ENCODE peak calls at places on chromosome 12, in seven cellular contexts. One of them, this sample, is unnamed. For H3K9me3, the result is how much of the 10 kb centered on the place peaks cover.

GRCh38 chr12:7637641-7638040 is 28.1 kb downstream of the APOBEC1 start:
- DNase-seq in HCT116: no peak
- DNase-seq in CD8-positive, alpha-beta memory T cell: no peak
- DNase-seq in right cardiac atrium: no peak
- DNase-seq in neural progenitor cell: no peak
- DNase-seq in tibial artery: no peak
- DNase-seq in mucosa of descending colon: no peak
- DNase-seq in this sample: no peak

GRCh38 chr12:98678946-98679610 is 34.0 kb downstream of the APAF1 start:
- DNase-seq in HCT116: no peak
- DNase-seq in CD8-positive, alpha-beta memory T cell: no peak
- DNase-seq in right cardiac atrium: no peak
- DNase-seq in neural progenitor cell: peak
- DNase-seq in tibial artery: no peak
- DNase-seq in mucosa of descending colon: peak
- DNase-seq in this sample: no peak

GRCh38 chr12:101051901-101052550 is 158.0 kb downstream of the SLC5A8 start:
- DNase-seq in HCT116: peak
- DNase-seq in CD8-positive, alpha-beta memory T cell: no peak
- DNase-seq in right cardiac atrium: no peak
- DNase-seq in neural progenitor cell: no peak
- DNase-seq in tibial artery: no peak
- DNase-seq in mucosa of descending colon: peak
- DNase-seq in this sample: peak

GRCh38 chr12:71865166-71865713 is 25.7 kb downstream of the TBC1D15 start:
- DNase-seq in HCT116: no peak
- DNase-seq in CD8-positive, alpha-beta memory T cell: no peak
- DNase-seq in right cardiac atrium: no peak
- DNase-seq in neural progenitor cell: no peak
- DNase-seq in tibial artery: no peak
- DNase-seq in mucosa of descending colon: no peak
- DNase-seq in this sample: peak

GRCh38 chr12:46898152-46898931 is 72.5 kb upstream of the SLC38A4 start:
- DNase-seq in HCT116: no peak
- DNase-seq in CD8-positive, alpha-beta memory T cell: no peak
- DNase-seq in right cardiac atrium: no peak
- DNase-seq in neural progenitor cell: no peak
- DNase-seq in tibial artery: no peak
- DNase-seq in mucosa of descending colon: no peak
- DNase-seq in this sample: no peak

GRCh38 chr12:68113644-68114043 is 45.9 kb downstream of the IFNG start:
- DNase-seq in HCT116: peak
- DNase-seq in CD8-positive, alpha-beta memory T cell: peak
- DNase-seq in right cardiac atrium: no peak
- DNase-seq in neural progenitor cell: peak
- DNase-seq in tibial artery: no peak
- DNase-seq in mucosa of descending colon: no peak
- DNase-seq in this sample: no peak

GRCh38 chr12:122350444-122350843 is 72.0 kb downstream of the CLIP1 start:
- DNase-seq in HCT116: no peak
- DNase-seq in CD8-positive, alpha-beta memory T cell: no peak
- DNase-seq in right cardiac atrium: peak
- DNase-seq in neural progenitor cell: no peak
- DNase-seq in tibial artery: peak
- DNase-seq in mucosa of descending colon: no peak
- DNase-seq in this sample: peak

GRCh38 chr12:92717202-92717601 is 14.4 kb downstream of the PLEKHG7 start:
- DNase-seq in HCT116: peak
- DNase-seq in CD8-positive, alpha-beta memory T cell: no peak
- DNase-seq in right cardiac atrium: no peak
- DNase-seq in neural progenitor cell: peak
- DNase-seq in tibial artery: no peak
- DNase-seq in mucosa of descending colon: no peak
- DNase-seq in this sample: no peak

GRCh38 chr12:42017036-42017435 is 127.6 kb downstream of the GXYLT1 start:
- DNase-seq in HCT116: no peak
- DNase-seq in CD8-positive, alpha-beta memory T cell: no peak
- DNase-seq in right cardiac atrium: no peak
- DNase-seq in neural progenitor cell: no peak
- DNase-seq in tibial artery: no peak
- DNase-seq in mucosa of descending colon: no peak
- DNase-seq in this sample: no peak

GRCh38 chr12:93060666-93061413 is 131.7 kb upstream of the EEA1 start:
- DNase-seq in HCT116: no peak
- DNase-seq in CD8-positive, alpha-beta memory T cell: no peak
- DNase-seq in right cardiac atrium: peak
- DNase-seq in neural progenitor cell: no peak
- DNase-seq in tibial artery: no peak
- DNase-seq in mucosa of descending colon: no peak
- DNase-seq in this sample: no peak

GRCh38 chr12:104218935-104219334 is 3.4 kb downstream of the TXNRD1 start:
- DNase-seq in HCT116: peak
- DNase-seq in CD8-positive, alpha-beta memory T cell: no peak
- DNase-seq in right cardiac atrium: no peak
- DNase-seq in neural progenitor cell: no peak
- DNase-seq in tibial artery: no peak
- DNase-seq in mucosa of descending colon: no peak
- DNase-seq in this sample: peak

GRCh38 chr12:121388421-121388981 is 11.4 kb upstream of the RNF34 start:
- DNase-seq in HCT116: no peak
- DNase-seq in CD8-positive, alpha-beta memory T cell: no peak
- DNase-seq in right cardiac atrium: no peak
- DNase-seq in neural progenitor cell: no peak
- DNase-seq in tibial artery: no peak
- DNase-seq in mucosa of descending colon: no peak
- DNase-seq in this sample: peak

GRCh38 chr12:24904871-24905270 is 44.0 kb downstream of the BCAT1 start:
- DNase-seq in HCT116: no peak
- DNase-seq in CD8-positive, alpha-beta memory T cell: no peak
- DNase-seq in right cardiac atrium: no peak
- DNase-seq in neural progenitor cell: peak
- DNase-seq in tibial artery: no peak
- DNase-seq in mucosa of descending colon: no peak
- DNase-seq in this sample: no peak

GRCh38 chr12:65725376-65725775 is 98.9 kb upstream of the HMGA2 start:
- DNase-seq in HCT116: peak
- DNase-seq in CD8-positive, alpha-beta memory T cell: no peak
- DNase-seq in right cardiac atrium: no peak
- DNase-seq in neural progenitor cell: no peak
- DNase-seq in tibial artery: no peak
- DNase-seq in mucosa of descending colon: no peak
- DNase-seq in this sample: no peak

GRCh38 chr12:50411051-50411660 is 10.5 kb downstream of the LARP4 start:
- DNase-seq in HCT116: no peak
- DNase-seq in CD8-positive, alpha-beta memory T cell: no peak
- DNase-seq in right cardiac atrium: no peak
- DNase-seq in neural progenitor cell: no peak
- DNase-seq in tibial artery: no peak
- DNase-seq in mucosa of descending colon: no peak
- DNase-seq in this sample: no peak

GRCh38 chr12:70823182-70823976 is 97.2 kb downstream of the PTPRR start:
- DNase-seq in HCT116: no peak
- DNase-seq in CD8-positive, alpha-beta memory T cell: no peak
- DNase-seq in right cardiac atrium: no peak
- DNase-seq in neural progenitor cell: peak
- DNase-seq in tibial artery: no peak
- DNase-seq in mucosa of descending colon: no peak
- DNase-seq in this sample: no peak

GRCh38 chr12:68370006-68370590 is 37.9 kb upstream of the MDM1 start:
- DNase-seq in HCT116: no peak
- DNase-seq in CD8-positive, alpha-beta memory T cell: no peak
- DNase-seq in right cardiac atrium: no peak
- DNase-seq in neural progenitor cell: no peak
- DNase-seq in tibial artery: no peak
- DNase-seq in mucosa of descending colon: no peak
- DNase-seq in this sample: no peak

GRCh38 chr12:59431266-59431665 is 164.6 kb upstream of the SLC16A7 start:
- DNase-seq in HCT116: no peak
- DNase-seq in CD8-positive, alpha-beta memory T cell: no peak
- DNase-seq in right cardiac atrium: no peak
- DNase-seq in neural progenitor cell: no peak
- DNase-seq in tibial artery: no peak
- DNase-seq in mucosa of descending colon: no peak
- DNase-seq in this sample: no peak

GRCh38 chr12:42213023-42213422 is 25.0 kb downstream of the YAF2 start:
- DNase-seq in HCT116: no peak
- DNase-seq in CD8-positive, alpha-beta memory T cell: no peak
- DNase-seq in right cardiac atrium: no peak
- DNase-seq in neural progenitor cell: no peak
- DNase-seq in tibial artery: no peak
- DNase-seq in mucosa of descending colon: no peak
- DNase-seq in this sample: no peak

GRCh38 chr12:19712041-19712440 is 272.7 kb downstream of the AEBP2 start:
- DNase-seq in HCT116: peak
- DNase-seq in CD8-positive, alpha-beta memory T cell: no peak
- DNase-seq in right cardiac atrium: no peak
- DNase-seq in neural progenitor cell: no peak
- DNase-seq in tibial artery: no peak
- DNase-seq in mucosa of descending colon: no peak
- DNase-seq in this sample: peak

GRCh38 chr12:26124491-26125450 is at the start of gene BHLHE41:
- DNase-seq in HCT116: no peak
- DNase-seq in CD8-positive, alpha-beta memory T cell: no peak
- DNase-seq in right cardiac atrium: peak
- DNase-seq in neural progenitor cell: peak
- DNase-seq in tibial artery: peak
- DNase-seq in mucosa of descending colon: peak
- DNase-seq in this sample: peak

GRCh38 chr12:7190268-7191055 is 976 bp downstream of the PEX5 start:
- DNase-seq in HCT116: no peak
- DNase-seq in CD8-positive, alpha-beta memory T cell: peak
- DNase-seq in right cardiac atrium: peak
- DNase-seq in neural progenitor cell: peak
- DNase-seq in tibial artery: peak
- DNase-seq in mucosa of descending colon: peak
- DNase-seq in this sample: peak

GRCh38 chr12:27034607-27035293 is 12.4 kb downstream of the MED21 start:
- DNase-seq in HCT116: no peak
- DNase-seq in CD8-positive, alpha-beta memory T cell: no peak
- DNase-seq in right cardiac atrium: no peak
- DNase-seq in neural progenitor cell: no peak
- DNase-seq in tibial artery: no peak
- DNase-seq in mucosa of descending colon: no peak
- DNase-seq in this sample: no peak

GRCh38 chr12:115451151-115451784 is 767.3 kb upstream of the TBX3 start:
- DNase-seq in HCT116: no peak
- DNase-seq in CD8-positive, alpha-beta memory T cell: no peak
- DNase-seq in right cardiac atrium: no peak
- DNase-seq in neural progenitor cell: no peak
- DNase-seq in tibial artery: no peak
- DNase-seq in mucosa of descending colon: no peak
- DNase-seq in this sample: no peak

GRCh38 chr12:25377475-25378179 is 126.9 kb upstream of the KRAS start:
- DNase-seq in HCT116: no peak
- DNase-seq in CD8-positive, alpha-beta memory T cell: peak
- DNase-seq in right cardiac atrium: no peak
- DNase-seq in neural progenitor cell: no peak
- DNase-seq in tibial artery: no peak
- DNase-seq in mucosa of descending colon: no peak
- DNase-seq in this sample: peak

GRCh38 chr12:10940389-10940788 is 1.3 kb upstream of the TAS2R14 start:
- DNase-seq in HCT116: no peak
- DNase-seq in CD8-positive, alpha-beta memory T cell: no peak
- DNase-seq in right cardiac atrium: no peak
- DNase-seq in neural progenitor cell: no peak
- DNase-seq in tibial artery: no peak
- DNase-seq in mucosa of descending colon: no peak
- DNase-seq in this sample: peak

GRCh38 chr12:45303955-45304354 is 88.1 kb downstream of the ANO6 start:
- DNase-seq in HCT116: no peak
- DNase-seq in CD8-positive, alpha-beta memory T cell: no peak
- DNase-seq in right cardiac atrium: no peak
- DNase-seq in neural progenitor cell: no peak
- DNase-seq in tibial artery: no peak
- DNase-seq in mucosa of descending colon: no peak
- DNase-seq in this sample: no peak

GRCh38 chr12:133201888-133202287 is 20.6 kb downstream of the ZNF268 start:
- DNase-seq in HCT116: no peak
- DNase-seq in CD8-positive, alpha-beta memory T cell: no peak
- DNase-seq in right cardiac atrium: no peak
- DNase-seq in neural progenitor cell: no peak
- DNase-seq in tibial artery: no peak
- DNase-seq in mucosa of descending colon: no peak
- DNase-seq in this sample: no peak
- H3K9me3 ChIP-seq in HCT116: half or more
- H3K9me3 ChIP-seq in CD8-positive, alpha-beta memory T cell: half or more
- H3K9me3 ChIP-seq in right cardiac atrium: under half
- H3K9me3 ChIP-seq in neural progenitor cell: half or more
- H3K9me3 ChIP-seq in tibial artery: half or more
- H3K9me3 ChIP-seq in mucosa of descending colon: half or more
- H3K9me3 ChIP-seq in this sample: half or more

GRCh38 chr12:55708695-55709233 is 1.1 kb upstream of the ITGA7 start:
- DNase-seq in HCT116: no peak
- DNase-seq in CD8-positive, alpha-beta memory T cell: no peak
- DNase-seq in right cardiac atrium: peak
- DNase-seq in neural progenitor cell: no peak
- DNase-seq in tibial artery: no peak
- DNase-seq in mucosa of descending colon: no peak
- DNase-seq in this sample: no peak
- H3K4me3 ChIP-seq in HCT116: peak
- H3K4me3 ChIP-seq in CD8-positive, alpha-beta memory T cell: peak
- H3K4me3 ChIP-seq in right cardiac atrium: peak
- H3K4me3 ChIP-seq in neural progenitor cell: peak
- H3K4me3 ChIP-seq in tibial artery: peak
- H3K4me3 ChIP-seq in mucosa of descending colon: no peak
- H3K4me3 ChIP-seq in this sample: no peak

DNA sequence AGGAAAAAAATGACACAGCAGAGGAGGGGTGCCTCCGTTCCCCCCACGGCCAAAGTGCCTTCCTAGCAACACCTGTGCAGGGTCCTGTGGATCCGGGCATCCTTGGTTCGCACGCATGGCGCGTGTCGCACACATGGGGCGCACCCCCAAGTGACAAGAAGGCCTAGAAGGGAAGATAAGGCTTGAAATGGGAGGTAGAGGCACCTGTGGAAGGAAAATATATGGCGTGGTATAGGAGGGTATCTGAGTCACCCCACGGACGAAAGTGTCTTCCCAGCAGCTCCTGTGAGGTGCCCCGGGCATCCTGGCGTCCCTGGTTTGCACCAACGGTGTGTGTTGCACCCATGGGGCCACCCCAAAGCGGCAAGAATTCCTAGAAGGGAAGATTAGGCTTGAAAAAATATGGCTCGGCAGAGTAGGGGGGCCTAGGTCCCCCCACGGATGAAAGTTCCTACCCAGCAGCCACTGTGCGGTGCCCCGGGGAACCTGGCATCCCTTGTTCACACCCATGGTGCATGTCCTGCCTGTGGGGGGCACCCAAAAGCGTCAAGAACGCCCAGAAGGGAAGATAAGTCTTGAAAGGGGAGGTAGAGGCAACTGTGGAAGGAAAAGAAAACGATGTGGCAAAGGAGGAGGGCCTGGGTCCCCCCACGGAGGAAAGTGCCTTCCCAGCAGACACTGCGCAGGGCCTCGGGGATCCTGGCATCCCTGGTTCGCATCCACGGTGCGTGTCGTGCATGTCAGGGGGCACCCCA is 280.0 kb downstream of the ALG10 start:
- DNase-seq in HCT116: no peak
- DNase-seq in CD8-positive, alpha-beta memory T cell: no peak
- DNase-seq in right cardiac atrium: peak
- DNase-seq in neural progenitor cell: no peak
- DNase-seq in tibial artery: peak
- DNase-seq in mucosa of descending colon: no peak
- DNase-seq in this sample: no peak
- H3K9me3 ChIP-seq in HCT116: under half
- H3K9me3 ChIP-seq in CD8-positive, alpha-beta memory T cell: under half
- H3K9me3 ChIP-seq in right cardiac atrium: under half
- H3K9me3 ChIP-seq in neural progenitor cell: under half
- H3K9me3 ChIP-seq in tibial artery: under half
- H3K9me3 ChIP-seq in mucosa of descending colon: half or more
- H3K9me3 ChIP-seq in this sample: under half

GRCh38 chr12:22728989-22729388 is 104.0 kb downstream of the ETNK1 start:
- DNase-seq in HCT116: no peak
- DNase-seq in CD8-positive, alpha-beta memory T cell: no peak
- DNase-seq in right cardiac atrium: no peak
- DNase-seq in neural progenitor cell: peak
- DNase-seq in tibial artery: no peak
- DNase-seq in mucosa of descending colon: no peak
- DNase-seq in this sample: no peak
- H3K4me3 ChIP-seq in HCT116: no peak
- H3K4me3 ChIP-seq in CD8-positive, alpha-beta memory T cell: no peak
- H3K4me3 ChIP-seq in right cardiac atrium: no peak
- H3K4me3 ChIP-seq in neural progenitor cell: no peak
- H3K4me3 ChIP-seq in tibial artery: no peak
- H3K4me3 ChIP-seq in mucosa of descending colon: no peak
- H3K4me3 ChIP-seq in this sample: no peak

This sample was measured in MG63.